ENCODE peak calls at places on chromosomes 5 and 9, in four cellular contexts. V is HepG2, S is K562, H is GM12878. L is an unnamed sample.

GRCh38 chr5:180330810-180331646 is 22.1 kb downstream of the GFPT2 start:
- DNase-seq in V (peak), S (peak), H (no peak), L (no peak)

GRCh38 chr5:177098772-177099152 is 12.0 kb downstream of the FGFR4 start:
- DNase-seq in V (no peak), S (no peak), H (no peak), L (no peak)

GRCh38 chr5:80010754-80011392 is 19.8 kb upstream of the MTX3 start:
- DNase-seq in V (no peak), S (no peak), H (no peak), L (no peak)

GRCh38 chr9:77472646-77473045 is 175.5 kb downstream of the GNA14 start:
- DNase-seq in V (no peak), S (no peak), H (no peak), L (no peak)

GRCh38 chr5:97846646-97847045 is 663.6 kb upstream of the RIOK2 start:
- DNase-seq in V (no peak), S (no peak), H (no peak), L (no peak)

GRCh38 chr9:134063088-134063875 is 4.5 kb downstream of the BRD3 start:
- DNase-seq in V (no peak), S (no peak), H (no peak), L (peak)

GRCh38 chr9:4781408-4781807 is 11.3 kb upstream of the RCL1 start:
- DNase-seq in V (no peak), S (no peak), H (no peak), L (no peak)

GRCh38 chr9:83234541-83234940 is 171.6 kb upstream of the RASEF start:
- DNase-seq in V (no peak), S (no peak), H (no peak), L (no peak)

GRCh38 chr5:14685757-14686156 is 21.2 kb downstream of the OTULIN start:
- DNase-seq in V (peak), S (peak), H (peak), L (peak)

GRCh38 chr5:55636711-55637110 is 75.4 kb downstream of the SLC38A9 start:
- DNase-seq in V (peak), S (no peak), H (no peak), L (no peak)

DNA sequence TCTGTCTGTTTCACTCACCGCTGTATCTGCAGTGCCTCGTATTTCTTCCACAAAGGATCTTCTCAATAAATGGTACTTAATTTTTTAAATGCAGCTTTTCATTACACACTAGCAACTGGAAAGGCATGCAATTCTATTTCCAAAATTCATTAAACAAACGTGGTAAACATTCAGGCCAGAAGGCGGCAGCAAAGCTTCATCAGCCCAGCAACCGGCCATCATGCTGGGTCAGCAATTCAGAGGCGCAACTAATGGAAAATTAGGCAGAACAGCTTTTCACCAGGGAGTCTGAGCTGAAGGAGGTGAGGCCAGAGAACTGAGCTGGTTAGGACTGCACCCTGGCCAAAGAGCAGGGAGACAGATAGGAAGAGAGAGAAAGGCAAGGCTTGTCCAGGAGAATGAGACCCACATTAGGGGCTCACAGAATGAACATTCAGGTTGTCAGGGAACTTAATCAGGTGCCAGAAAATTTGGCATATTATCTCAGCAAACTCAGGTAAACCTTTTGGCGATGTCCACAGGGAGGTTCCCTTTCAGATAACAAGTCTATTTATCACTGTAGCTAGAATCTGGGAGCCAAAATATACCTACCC is 17.7 kb upstream of the RNF180 start:
- DNase-seq in V (peak), S (peak), H (no peak), L (peak)
- TF ChIP-seq NFIC in V (no peak), S (no peak), H (no peak), L (no peak)

GRCh38 chr9:107340920-107341632 is 58.0 kb downstream of the RAD23B start:
- DNase-seq in V (peak), S (peak), H (peak), L (peak)
- TF ChIP-seq ZBTB33 in V (no peak), S (no peak), H (no peak), L (no peak)

GRCh38 chr9:35905912-35906679 is at the start of gene HRCT1:
- DNase-seq in V (peak), S (no peak), H (no peak), L (no peak)
- TF ChIP-seq REST in V (no peak), S (no peak), H (no peak), L (peak)

DNA sequence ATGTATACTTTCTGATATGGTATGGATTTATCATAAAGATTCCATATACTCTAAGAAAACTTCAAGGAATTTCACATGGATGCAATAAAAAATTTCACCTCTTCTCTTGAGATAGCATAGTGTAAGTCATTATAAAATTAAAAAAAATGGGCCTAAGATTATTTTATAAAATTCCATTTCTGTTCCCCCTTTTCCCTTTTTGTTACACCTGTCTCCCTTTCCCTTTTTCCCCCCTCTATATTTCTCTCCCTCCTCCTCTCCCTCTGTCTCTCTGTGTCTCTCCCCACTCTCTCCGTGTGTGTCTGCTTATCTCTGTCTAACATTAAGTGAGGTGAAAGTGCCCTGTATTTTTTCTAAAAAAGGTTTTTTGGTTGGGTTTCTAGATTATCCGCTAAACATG is 180.2 kb downstream of the NIPBL start:
- DNase-seq in V (no peak), S (no peak), H (no peak), L (no peak)
- TF ChIP-seq NFIC in V (no peak), S (no peak), H (no peak), L (no peak)

L was measured in SK-N-SH.